ENCODE peak calls at places on chromosomes 7 and 10, in eight cellular contexts. M is cardiac muscle cell; T is GM23248; J is CD8-positive, alpha-beta T cell; O is MM.1S; S is heart right ventricle; C is neuronal stem cell; Q is upper lobe of right lung. R is an unnamed sample. For H3K4me1, the result is how much of the 10 kb centered on the place peaks cover.

GRCh38 chr7:150322833-150323681 is at the start of the genes ACTR3C and LRRC61:
- DNase-seq in M (peak), T (no peak), J (peak), O (peak), S (no peak), C (no peak), Q (peak), R (no peak)

GRCh38 chr10:86003201-86003621 is 363.4 kb downstream of the GRID1 start:
- DNase-seq in M (no peak), T (no peak), J (no peak), O (no peak), S (peak), C (no peak), Q (no peak), R (no peak)

GRCh38 chr7:75650062-75650461 is 88.7 kb downstream of the HIP1 start:
- DNase-seq in M (peak), T (no peak), J (no peak), O (no peak), S (no peak), C (no peak), Q (peak), R (peak)

GRCh38 chr10:5628798-5629788 is 37.3 kb downstream of the ASB13 start:
- DNase-seq in M (no peak), T (peak), J (no peak), O (no peak), S (no peak), C (no peak), Q (no peak), R (no peak)

GRCh38 chr7:45659496-45660139 is 85.5 kb downstream of the ADCY1 start:
- DNase-seq in M (no peak), T (no peak), J (no peak), O (no peak), S (no peak), C (no peak), Q (no peak), R (no peak)

GRCh38 chr10:70197235-70197952 is 27.1 kb upstream of the SAR1A start:
- DNase-seq in M (no peak), T (no peak), J (no peak), O (no peak), S (no peak), C (no peak), Q (no peak), R (no peak)

GRCh38 chr10:75050520-75050919 is 60.9 kb upstream of the SAMD8 start:
- DNase-seq in M (no peak), T (no peak), J (no peak), O (no peak), S (no peak), C (no peak), Q (no peak), R (no peak)

GRCh38 chr7:147722119-147722518 is 868.4 kb upstream of the C7orf33 start:
- DNase-seq in M (no peak), T (no peak), J (no peak), O (no peak), S (no peak), C (no peak), Q (no peak), R (no peak)

GRCh38 chr7:103336781-103337180 is 7.8 kb downstream of the DNAJC2 start:
- DNase-seq in M (no peak), T (no peak), J (no peak), O (no peak), S (no peak), C (no peak), Q (no peak), R (no peak)

GRCh38 chr10:98074315-98074911 is 44.0 kb upstream of the CRTAC1 start:
- DNase-seq in M (peak), T (peak), J (no peak), O (peak), S (no peak), C (peak), Q (no peak), R (no peak)

GRCh38 chr10:14383266-14383665 is 52.5 kb upstream of the FRMD4A start:
- DNase-seq in M (no peak), T (peak), J (no peak), O (no peak), S (no peak), C (no peak), Q (no peak), R (no peak)

GRCh38 chr7:157352506-157352905 is 15.7 kb downstream of the DNAJB6 start:
- DNase-seq in M (no peak), T (no peak), J (no peak), O (no peak), S (no peak), C (no peak), Q (no peak), R (no peak)

GRCh38 chr10:106636781-106637491 is 527.6 kb downstream of the SORCS1 start:
- DNase-seq in M (no peak), T (no peak), J (no peak), O (no peak), S (no peak), C (no peak), Q (no peak), R (no peak)

GRCh38 chr7:146922777-146923176 is 806.2 kb downstream of the CNTNAP2 start:
- DNase-seq in M (no peak), T (no peak), J (no peak), O (no peak), S (no peak), C (no peak), Q (no peak), R (no peak)

GRCh38 chr7:99614495-99614894 is 2.3 kb upstream of the ZSCAN25 start:
- DNase-seq in M (no peak), T (no peak), J (no peak), O (no peak), S (no peak), C (no peak), Q (no peak), R (no peak)

GRCh38 chr7:27202018-27202740 is 2.3 kb upstream of the HOXA13 start:
- DNase-seq in M (no peak), T (no peak), J (no peak), O (no peak), S (no peak), C (no peak), Q (no peak), R (no peak)

GRCh38 chr7:140079121-140079536 is 16.4 kb upstream of the PARP12 start:
- DNase-seq in M (peak), T (peak), J (no peak), O (no peak), S (no peak), C (peak), Q (no peak), R (no peak)

GRCh38 chr10:99346247-99346646 is 17.1 kb downstream of the CNNM1 start:
- DNase-seq in M (no peak), T (peak), J (no peak), O (no peak), S (no peak), C (no peak), Q (no peak), R (no peak)

GRCh38 chr10:22042557-22043326 is 39.2 kb upstream of the DNAJC1 start:
- DNase-seq in M (peak), T (no peak), J (no peak), O (no peak), S (no peak), C (peak), Q (no peak), R (no peak)

GRCh38 chr7:27466703-27467102 is 196.0 kb downstream of the HIBADH start:
- DNase-seq in M (no peak), T (no peak), J (no peak), O (no peak), S (no peak), C (no peak), Q (no peak), R (no peak)

GRCh38 chr10:412109-412508 is 276.9 kb downstream of the ZMYND11 start:
- DNase-seq in M (no peak), T (no peak), J (no peak), O (no peak), S (no peak), C (no peak), Q (no peak), R (no peak)

GRCh38 chr7:48839108-48839507 is 85.2 kb upstream of the CDC14C start:
- DNase-seq in M (no peak), T (no peak), J (no peak), O (no peak), S (no peak), C (no peak), Q (no peak), R (no peak)

GRCh38 chr7:139745330-139746143 is 32.3 kb downstream of the HIPK2 start:
- DNase-seq in M (no peak), T (peak), J (no peak), O (no peak), S (peak), C (no peak), Q (no peak), R (no peak)

GRCh38 chr7:26513948-26514347 is 222.3 kb downstream of the SNX10 start:
- DNase-seq in M (no peak), T (no peak), J (no peak), O (no peak), S (no peak), C (no peak), Q (no peak), R (no peak)

GRCh38 chr7:129222064-129222463 is 2.8 kb upstream of the AHCYL2 start:
- DNase-seq in M (no peak), T (no peak), J (no peak), O (peak), S (no peak), C (no peak), Q (no peak), R (no peak)

GRCh38 chr7:89773594-89773993 is 380.7 kb upstream of the STEAP1 start:
- DNase-seq in M (no peak), T (no peak), J (no peak), O (no peak), S (no peak), C (no peak), Q (no peak), R (no peak)
- H3K4me1 ChIP-seq in M (under half), T (under half), J (under half), O (under half), S (under half), C (under half), Q (under half), R (under half)

DNA sequence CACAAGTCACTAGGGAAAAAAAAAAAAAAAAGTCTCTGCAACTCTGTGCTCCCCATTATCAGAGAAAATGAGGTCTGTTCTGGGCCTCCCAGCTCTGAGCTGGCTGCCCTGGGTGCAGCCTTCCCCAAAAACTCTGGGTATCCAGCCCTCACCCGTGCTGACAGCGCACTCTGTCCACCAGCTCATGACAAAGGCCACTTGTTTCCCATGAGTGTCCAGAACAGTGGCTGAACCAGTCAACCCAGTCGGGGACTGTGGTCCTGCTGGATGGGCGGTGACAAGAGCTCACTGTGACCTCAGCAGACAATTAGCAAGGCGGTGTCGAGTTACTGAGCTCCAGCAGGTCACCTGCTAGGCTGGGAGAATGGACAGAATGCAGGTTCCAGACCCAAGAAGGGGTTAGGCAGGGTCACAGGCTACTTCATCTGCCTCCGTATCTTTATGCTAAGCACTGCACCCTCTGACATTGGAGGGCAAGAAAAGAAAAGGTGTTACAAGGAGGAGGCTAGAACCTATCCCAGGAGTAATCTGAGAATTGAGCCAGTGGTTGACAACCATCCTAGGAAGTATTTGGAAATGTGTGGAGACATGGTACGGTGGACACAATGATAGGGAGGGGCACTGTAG is 37.2 kb downstream of the DLG5 start:
- DNase-seq in M (peak), T (no peak), J (no peak), O (no peak), S (no peak), C (peak), Q (peak), R (no peak)
- H3K4me1 ChIP-seq in M (under half), T (under half), J (under half), O (under half), S (under half), C (under half), Q (under half), R (under half)

GRCh38 chr7:112081778-112082177 is 124.4 kb downstream of the DOCK4 start:
- DNase-seq in M (no peak), T (no peak), J (no peak), O (no peak), S (no peak), C (no peak), Q (no peak), R (no peak)

GRCh38 chr7:112086496-112087254 is 119.5 kb downstream of the DOCK4 start:
- DNase-seq in M (no peak), T (no peak), J (no peak), O (no peak), S (no peak), C (no peak), Q (no peak), R (no peak)

GRCh38 chr7:112084506-112084905 is 121.7 kb downstream of the DOCK4 start:
- DNase-seq in M (no peak), T (peak), J (no peak), O (peak), S (no peak), C (no peak), Q (no peak), R (no peak)

GRCh38 chr7:112080974-112081373 is 125.2 kb downstream of the DOCK4 start:
- DNase-seq in M (no peak), T (no peak), J (no peak), O (peak), S (no peak), C (no peak), Q (no peak), R (peak)

DNA sequence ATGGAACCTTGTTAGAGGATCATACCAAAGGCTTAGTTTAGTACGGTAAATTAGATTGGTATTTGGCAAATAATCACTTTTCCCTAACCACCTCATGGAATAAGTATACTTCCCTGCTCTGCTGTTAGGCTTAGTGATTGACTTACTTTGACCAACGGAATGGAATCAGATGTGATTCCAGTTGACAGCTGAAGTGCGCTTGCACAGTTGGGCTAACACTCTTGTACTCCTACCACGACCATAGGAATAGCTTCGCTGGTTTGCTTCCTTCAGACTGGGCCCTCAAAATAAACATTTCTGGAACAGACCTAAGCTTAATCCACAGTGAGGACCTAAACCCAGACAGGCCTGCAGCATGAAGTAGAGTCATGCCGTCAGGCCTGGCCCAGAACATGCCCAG is 122.4 kb downstream of the DOCK4 start:
- DNase-seq in M (no peak), T (no peak), J (no peak), O (no peak), S (no peak), C (no peak), Q (no peak), R (no peak)
- H3K4me1 ChIP-seq in M (under half), T (under half), J (under half), O (half or more), S (half or more), C (under half), Q (under half), R (under half)

GRCh38 chr10:49187044-49187484 is 1.1 kb downstream of the TMEM273 start:
- DNase-seq in M (no peak), T (no peak), J (no peak), O (no peak), S (peak), C (no peak), Q (peak), R (no peak)
- H3K4me1 ChIP-seq in M (under half), T (under half), J (under half), O (under half), S (half or more), C (under half), Q (under half), R (under half)

DNA sequence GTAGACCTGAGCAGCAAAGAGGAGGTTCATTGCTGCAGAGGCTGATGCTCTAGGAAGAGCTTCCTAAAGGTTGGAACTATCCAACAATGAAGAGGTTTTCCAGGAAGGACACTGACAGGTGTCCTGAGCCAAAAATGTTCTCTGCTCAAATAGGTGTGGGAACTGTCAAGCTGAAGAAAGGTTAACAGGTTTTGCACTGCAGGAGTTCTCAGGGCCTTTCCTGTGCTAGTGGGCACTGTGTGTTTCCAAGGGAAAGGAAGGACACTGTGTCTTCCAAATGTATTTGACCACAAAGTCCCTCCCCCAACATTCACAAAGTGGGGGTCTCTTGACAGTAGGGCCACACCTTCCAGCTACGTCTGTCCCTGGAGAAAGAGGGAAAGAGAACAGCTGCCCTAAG is 4.0 kb downstream of the ZCCHC24 start:
- DNase-seq in M (no peak), T (no peak), J (no peak), O (no peak), S (no peak), C (no peak), Q (no peak), R (no peak)
- H3K4me1 ChIP-seq in M (under half), T (under half), J (under half), O (under half), S (half or more), C (under half), Q (under half), R (under half)

GRCh38 chr7:106575138-106575823 is 85.7 kb downstream of the CCDC71L start:
- DNase-seq in M (no peak), T (no peak), J (no peak), O (no peak), S (no peak), C (no peak), Q (no peak), R (no peak)
- H3K4me1 ChIP-seq in M (under half), T (under half), J (under half), O (under half), S (under half), C (under half), Q (under half), R (under half)

DNA sequence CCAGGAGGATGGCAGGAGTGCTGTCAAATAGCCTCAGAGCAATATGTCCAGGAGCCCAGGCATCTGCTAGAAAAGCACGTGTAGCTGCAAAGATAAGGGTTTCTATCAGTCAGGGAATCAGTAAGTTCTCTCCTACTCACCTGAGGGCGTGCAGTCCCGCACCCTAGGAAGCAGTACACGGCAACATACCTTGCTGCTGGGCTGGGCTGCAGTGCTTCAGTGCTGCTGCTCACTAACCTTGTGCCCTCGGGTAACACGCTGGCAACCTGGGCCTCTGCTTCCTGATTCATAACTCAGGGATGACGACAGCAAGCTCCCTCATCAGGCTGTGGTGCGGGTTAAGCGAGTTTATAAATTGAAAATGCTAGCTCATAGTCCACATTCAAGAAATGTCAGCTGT is 29.5 kb upstream of the CCNY start:
- DNase-seq in M (no peak), T (peak), J (no peak), O (no peak), S (no peak), C (no peak), Q (peak), R (no peak)
- H3K4me1 ChIP-seq in M (under half), T (under half), J (under half), O (under half), S (under half), C (under half), Q (under half), R (under half)